ENCODE peak calls at places on chromosomes 7 and 10, in nine cellular contexts. U, G, W, S, V, D, H, L and J are unnamed samples.

GRCh38 chr10:63515002-63515763 is 6.0 kb upstream of the REEP3 start:
- DNase-seq in S (no peak), G (no peak), D (peak), V (peak), U (no peak), W (peak), L (no peak), H (peak), J (no peak)

GRCh38 chr7:91694221-91694856 is 186.2 kb downstream of the MTERF1 start:
- DNase-seq in U (no peak), L (no peak), D (no peak), S (peak), V (no peak), H (no peak), W (peak), G (no peak), J (no peak)

GRCh38 chr7:96800824-96801223 is 91.2 kb upstream of the SEM1 start:
- DNase-seq in L (no peak), D (no peak), H (peak), G (no peak), W (no peak), U (no peak), V (no peak), S (no peak), J (no peak)

GRCh38 chr10:15245530-15245929 is 77.0 kb upstream of the NMT2 start:
- DNase-seq in S (no peak), U (no peak), G (no peak), D (no peak), V (peak), H (no peak), L (no peak), W (no peak), J (no peak)

GRCh38 chr7:105769951-105770628 is 106.3 kb downstream of the ATXN7L1 start:
- DNase-seq in U (no peak), L (no peak), S (no peak), H (no peak), W (no peak), V (no peak), G (no peak), D (no peak), J (no peak)

GRCh38 chr7:129952164-129952652 is 552 bp downstream of the UBE2H start:
- DNase-seq in S (no peak), V (peak), D (peak), W (no peak), G (peak), U (no peak), H (no peak), L (no peak), J (no peak)

GRCh38 chr7:149725916-149726315 is 47.5 kb downstream of the ZNF467 start:
- DNase-seq in H (no peak), U (no peak), L (no peak), S (no peak), W (no peak), G (no peak), D (no peak), V (no peak), J (no peak)

GRCh38 chr10:80530251-80530650 is 7.5 kb upstream of the SH2D4B start:
- DNase-seq in H (peak), W (peak), G (no peak), L (peak), V (peak), U (peak), S (no peak), D (peak), J (no peak)

GRCh38 chr7:130070900-130071622 is 727 bp downstream of the KLHDC10 start:
- DNase-seq in H (no peak), S (no peak), L (no peak), U (no peak), V (no peak), D (no peak), G (no peak), W (no peak), J (no peak)

GRCh38 chr10:112721080-112721698 is 228.9 kb upstream of the TCF7L2 start:
- DNase-seq in H (peak), U (no peak), L (no peak), D (peak), W (peak), V (no peak), G (no peak), S (no peak), J (peak)

GRCh38 chr7:131112431-131112830 is 215.2 kb upstream of the MKLN1 start:
- DNase-seq in S (no peak), G (no peak), U (no peak), D (no peak), L (no peak), V (no peak), W (no peak), H (no peak), J (no peak)

GRCh38 chr10:16884485-16884884 is 67.3 kb upstream of the RSU1 start:
- DNase-seq in V (no peak), G (no peak), D (no peak), U (no peak), S (no peak), W (no peak), L (no peak), H (no peak), J (no peak)

GRCh38 chr10:101941871-101942270 is 98.3 kb upstream of the KCNIP2 start:
- DNase-seq in S (no peak), H (no peak), W (peak), D (no peak), G (no peak), V (no peak), U (no peak), L (no peak), J (no peak)

GRCh38 chr10:29151011-29151410 is 137.9 kb upstream of the LYZL1 start:
- DNase-seq in H (no peak), S (no peak), D (no peak), V (no peak), L (no peak), W (peak), G (no peak), U (no peak), J (no peak)

GRCh38 chr7:65265959-65266519 is 107.6 kb upstream of the ZNF92 start:
- DNase-seq in G (no peak), U (no peak), S (no peak), L (no peak), H (no peak), W (no peak), D (no peak), V (no peak), J (no peak)

GRCh38 chr10:130000918-130001317 is 36.8 kb upstream of the EBF3 start:
- DNase-seq in L (no peak), W (no peak), D (no peak), V (no peak), U (no peak), S (no peak), H (no peak), G (no peak), J (no peak)

GRCh38 chr7:116650436-116650835 is 21.6 kb upstream of the MET start:
- DNase-seq in G (no peak), V (no peak), U (no peak), D (no peak), S (no peak), H (no peak), W (no peak), L (no peak), J (no peak)

GRCh38 chr7:155106356-155106755 is 36.2 kb downstream of the HTR5A start:
- DNase-seq in L (no peak), U (no peak), H (no peak), D (no peak), W (no peak), S (no peak), V (no peak), G (no peak), J (no peak)

GRCh38 chr7:142785841-142786250 is 15.1 kb downstream of the PRSS2 start:
- DNase-seq in S (no peak), L (peak), G (no peak), H (no peak), D (peak), U (peak), V (peak), W (no peak), J (no peak)

GRCh38 chr10:120742373-120742772 is 108.8 kb upstream of the WDR11 start:
- DNase-seq in D (no peak), V (no peak), W (no peak), H (no peak), L (no peak), U (no peak), G (no peak), S (no peak), J (no peak)

GRCh38 chr7:13262929-13263530 is 575.6 kb downstream of the ARL4A start:
- DNase-seq in H (peak), L (no peak), W (peak), D (no peak), G (no peak), V (no peak), S (no peak), U (no peak), J (no peak)

GRCh38 chr7:90412458-90413184 is 9.4 kb downstream of the CLDN12 start:
- DNase-seq in G (no peak), L (no peak), H (peak), V (peak), U (no peak), W (no peak), D (peak), S (no peak), J (no peak)